ENCODE peak calls at places on chromosomes 13 and 19, in nine cellular contexts. D, Z, O, A, Q, F, G, X and T are unnamed samples.

GRCh38 chr13:112448621-112449544 is 72.7 kb downstream of the SPACA7 start:
- DNase-seq in D (no peak), Z (no peak), O (peak; percentile 12), A (no peak), Q (no peak), F (peak; percentile 21), G (no peak), X (peak; percentile 55), T (no peak)

GRCh38 chr19:17553256-17553655 is 2.2 kb upstream of the COLGALT1 start:
- DNase-seq in D (no peak), Z (no peak), O (peak; percentile 76), A (peak; percentile 99), Q (peak; percentile 79), F (no peak), G (peak; percentile 73), X (no peak), T (no peak)

GRCh38 chr13:36819811-36820140 is 754 bp downstream of the RFXAP start:
- DNase-seq in D (no peak), Z (peak; percentile 40), O (no peak), A (peak; percentile 16), Q (no peak), F (no peak), G (no peak), X (no peak), T (no peak)

GRCh38 chr19:21046489-21046888 is 26.0 kb downstream of the ZNF430 start:
- DNase-seq in D (no peak), Z (no peak), O (no peak), A (no peak), Q (no peak), F (no peak), G (no peak), X (no peak), T (no peak)

GRCh38 chr13:72062566-72062965 is 195.6 kb upstream of the DACH1 start:
- DNase-seq in D (peak; percentile 6), Z (no peak), O (no peak), A (peak; percentile 1), Q (no peak), F (no peak), G (peak; percentile 14), X (peak; percentile 72), T (no peak)

GRCh38 chr19:33770107-33770506 is 26.6 kb upstream of the KCTD15 start:
- DNase-seq in D (no peak), Z (no peak), O (no peak), A (no peak), Q (no peak), F (no peak), G (no peak), X (no peak), T (no peak)

GRCh38 chr13:80040977-80041310 is 300.0 kb downstream of the SPRY2 start:
- DNase-seq in D (no peak), Z (no peak), O (no peak), A (no peak), Q (no peak), F (no peak), G (no peak), X (no peak), T (no peak)

GRCh38 chr13:40470665-40471064 is 195.8 kb downstream of the FOXO1 start:
- DNase-seq in D (no peak), Z (no peak), O (peak; percentile 72), A (peak; percentile 62), Q (no peak), F (no peak), G (no peak), X (no peak), T (no peak)

GRCh38 chr19:49924004-49924880 is 4.8 kb upstream of the ATF5 start:
- DNase-seq in D (no peak), Z (no peak), O (no peak), A (no peak), Q (no peak), F (no peak), G (no peak), X (no peak), T (no peak)

GRCh38 chr19:33621811-33622504 is at the start of gene CHST8:
- DNase-seq in D (no peak), Z (no peak), O (no peak), A (peak; percentile 16), Q (no peak), F (peak; percentile 42), G (peak; percentile 40), X (no peak), T (peak; percentile 84)

GRCh38 chr13:50080856-50081105 is 65.5 kb downstream of the KCNRG start:
- DNase-seq in D (no peak), Z (no peak), O (no peak), A (peak; percentile 44), Q (no peak), F (no peak), G (no peak), X (no peak), T (no peak)

GRCh38 chr13:50080158-50080855 is 65.1 kb downstream of the KCNRG start:
- DNase-seq in D (no peak), Z (peak; percentile 47), O (peak; percentile 46), A (peak; percentile 61), Q (no peak), F (no peak), G (no peak), X (no peak), T (peak; percentile 44)

GRCh38 chr13:50081899-50082425 is 66.7 kb downstream of the KCNRG start:
- DNase-seq in D (peak; percentile 95), Z (peak; percentile 97), O (peak; percentile 98), A (peak; percentile 99), Q (peak; percentile 97), F (peak; percentile 98), G (peak; percentile 97), X (peak; percentile 99), T (peak; percentile 98)

GRCh38 chr13:50082426-50083283 is 67.4 kb downstream of the KCNRG start:
- DNase-seq in D (peak; percentile 78), Z (peak; percentile 82), O (peak; percentile 61), A (peak; percentile 70), Q (no peak), F (peak; percentile 91), G (peak; percentile 48), X (no peak), T (peak; percentile 75)

GRCh38 chr13:50081106-50081898 is 66.1 kb downstream of the KCNRG start:
- DNase-seq in D (peak; percentile 50), Z (peak; percentile 34), O (peak; percentile 60), A (no peak), Q (no peak), F (peak; percentile 48), G (peak; percentile 41), X (peak; percentile 79), T (peak; percentile 78)
- TF ChIP-seq CTCF in D (no peak), Z (peak; percentile 20), O (no peak), A (peak; percentile 6), Q (peak; percentile 24), F (no peak), G (no peak), X (no peak), T (no peak)

GRCh38 chr13:100689191-100689590 is 14.6 kb upstream of the TMTC4 start:
- DNase-seq in D (no peak), Z (no peak), O (no peak), A (no peak), Q (no peak), F (no peak), G (no peak), X (no peak), T (no peak)

DNA sequence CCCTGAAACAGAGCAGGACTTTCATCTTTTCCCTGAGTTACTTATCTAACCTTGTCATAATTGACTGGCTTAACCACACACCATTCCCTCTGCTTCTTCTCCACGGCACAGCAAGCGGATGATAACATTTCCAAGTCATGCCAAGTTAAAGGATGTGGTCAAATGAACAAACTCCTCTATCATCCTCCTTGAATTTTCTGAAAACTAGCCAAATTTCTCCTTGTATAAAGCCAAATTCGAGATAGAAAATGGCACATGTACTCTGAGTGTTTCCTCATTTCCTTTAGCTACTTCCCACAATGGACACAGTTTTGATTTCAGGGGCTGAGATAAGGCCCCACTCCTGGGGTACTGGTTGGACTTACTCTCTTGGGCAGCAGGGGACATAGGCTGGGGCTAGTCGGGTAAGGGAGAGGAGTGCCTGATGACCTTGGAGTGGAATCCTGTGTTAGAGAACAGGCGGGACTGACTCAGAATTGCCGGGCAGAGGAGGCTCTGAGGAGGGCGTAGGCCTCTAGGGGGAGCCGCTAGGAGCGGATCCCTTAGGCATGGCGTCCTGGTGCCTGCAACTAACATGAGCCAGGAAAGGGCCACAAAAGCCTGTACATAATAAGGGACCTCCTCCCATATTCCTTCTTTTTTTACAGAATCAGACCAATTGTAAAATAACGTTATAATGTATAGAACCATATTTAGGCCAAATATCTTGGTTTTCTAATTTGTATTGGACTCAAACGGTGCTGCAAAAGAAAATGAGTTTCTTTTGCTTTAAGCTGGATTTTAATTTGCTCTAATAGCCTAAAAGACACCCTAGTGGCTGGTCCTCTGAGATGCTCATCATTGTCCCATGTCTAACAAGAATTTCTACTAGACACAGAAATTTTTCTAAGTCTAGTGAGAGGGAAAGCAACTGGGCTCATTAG is 20.4 kb upstream of the TMTC4 start:
- DNase-seq in D (peak; percentile 22), Z (no peak), O (no peak), A (peak; percentile 93), Q (no peak), F (peak; percentile 53), G (no peak), X (no peak), T (peak; percentile 48)
- TF ChIP-seq CTCF in D (no peak), Z (no peak), O (no peak), A (peak; percentile 85), Q (peak; percentile 71), F (no peak), G (peak; percentile 47), X (no peak), T (peak; percentile 33)

DNA sequence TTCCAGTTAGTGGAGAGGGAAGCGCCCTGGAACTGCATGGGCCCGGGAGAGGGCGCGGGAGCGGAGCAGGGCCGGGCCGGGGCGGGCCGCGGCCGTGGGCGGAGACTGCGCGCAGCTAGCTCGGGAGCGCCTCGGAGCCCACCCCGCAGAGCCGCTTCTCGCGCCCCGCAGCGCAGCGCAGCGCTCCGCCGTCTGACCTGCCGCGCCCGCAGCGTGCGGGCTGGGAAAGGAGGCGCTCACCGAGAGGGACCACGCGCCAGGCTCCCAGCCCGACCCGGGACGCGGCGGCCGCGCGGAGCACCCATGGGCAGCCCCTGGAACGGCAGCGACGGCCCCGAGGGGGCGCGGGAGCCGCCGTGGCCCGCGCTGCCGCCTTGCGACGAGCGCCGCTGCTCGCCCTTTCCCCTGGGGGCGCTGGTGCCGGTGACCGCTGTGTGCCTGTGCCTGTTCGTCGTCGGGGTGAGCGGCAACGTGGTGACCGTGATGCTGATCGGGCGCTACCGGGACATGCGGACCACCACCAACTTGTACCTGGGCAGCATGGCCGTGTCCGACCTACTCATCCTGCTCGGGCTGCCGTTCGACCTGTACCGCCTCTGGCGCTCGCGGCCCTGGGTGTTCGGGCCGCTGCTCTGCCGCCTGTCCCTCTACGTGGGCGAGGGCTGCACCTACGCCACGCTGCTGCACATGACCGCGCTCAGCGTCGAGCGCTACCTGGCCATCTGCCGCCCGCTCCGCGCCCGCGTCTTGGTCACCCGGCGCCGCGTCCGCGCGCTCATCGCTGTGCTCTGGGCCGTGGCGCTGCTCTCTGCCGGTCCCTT is at the start of gene MLNR:
- DNase-seq in D (peak; percentile 62), Z (peak; percentile 40), O (no peak), A (no peak), Q (no peak), F (no peak), G (no peak), X (no peak), T (peak; percentile 63)
- TF ChIP-seq CTCF in D (peak; percentile 39), Z (peak; percentile 30), O (no peak), A (no peak), Q (no peak), F (no peak), G (peak; percentile 22), X (no peak), T (peak; percentile 1)

DNA sequence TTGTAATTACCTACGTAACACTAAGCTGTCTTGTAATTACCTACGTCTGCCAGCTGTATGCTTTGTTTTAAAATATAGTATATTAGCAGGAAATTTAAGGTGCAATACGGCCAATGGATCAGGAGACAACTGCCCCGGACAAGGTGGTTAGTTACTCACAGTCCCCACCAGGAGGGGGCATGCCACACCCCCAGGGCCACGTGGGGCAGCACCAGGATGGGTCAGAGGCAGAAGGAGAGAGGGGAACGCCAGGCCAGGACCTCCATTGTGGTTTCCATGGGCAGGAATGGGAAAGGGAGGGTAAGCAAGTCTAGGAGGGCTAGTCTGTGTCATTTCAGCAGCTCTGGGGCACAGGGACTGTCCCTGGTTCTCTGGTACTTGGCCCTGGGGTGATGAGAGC is 140.1 kb downstream of the URI1 start:
- DNase-seq in D (no peak), Z (no peak), O (no peak), A (no peak), Q (no peak), F (no peak), G (no peak), X (no peak), T (no peak)
- TF ChIP-seq CTCF in D (no peak), Z (no peak), O (no peak), A (no peak), Q (no peak), F (no peak), G (no peak), X (no peak), T (no peak)